ENCODE peak calls at places on chromosomes 12 and 14, in seven cellular contexts. L, Q, E, U, B, W and H are unnamed samples.

GRCh38 chr12:131106542-131106941 is 152.8 kb downstream of the ADGRD1 start:
- DNase-seq in B (no peak), U (no peak), L (no peak), E (peak; percentile 19), W (no peak), Q (no peak), H (no peak)

GRCh38 chr12:125890983-125891382 is 825.7 kb downstream of the AACS start:
- DNase-seq in B (no peak), L (no peak), Q (peak; percentile 19), U (no peak), E (no peak), W (peak; percentile 87), H (peak; percentile 14)

GRCh38 chr12:109822951-109823411 is 10.2 kb downstream of the TRPV4 start:
- DNase-seq in E (no peak), Q (no peak), W (no peak), B (no peak), L (peak; percentile 43), U (no peak), H (peak; percentile 47)

GRCh38 chr12:118608770-118609344 is 232.5 kb downstream of the SUDS3 start:
- DNase-seq in B (no peak), Q (no peak), E (no peak), L (no peak), W (no peak), U (no peak), H (no peak)

GRCh38 chr12:49916129-49916919 is 12.6 kb upstream of the FAIM2 start:
- DNase-seq in B (no peak), W (no peak), L (no peak), E (no peak), Q (no peak), U (no peak), H (no peak)

GRCh38 chr12:23055004-23055403 is 430.0 kb downstream of the ETNK1 start:
- DNase-seq in U (peak; percentile 22), L (peak; percentile 28), B (no peak), W (peak; percentile 46), E (no peak), Q (no peak), H (peak; percentile 69)

GRCh38 chr12:105099355-105099754 is 8.2 kb upstream of the WASHC4 start:
- DNase-seq in E (no peak), L (no peak), U (no peak), B (no peak), Q (no peak), W (no peak), H (no peak)

GRCh38 chr14:98926151-98926550 is 345.8 kb downstream of the BCL11B start:
- DNase-seq in L (no peak), Q (no peak), U (no peak), W (no peak), E (no peak), B (peak; percentile 76), H (peak; percentile 52)

GRCh38 chr12:82627799-82628198 is 58.9 kb upstream of the TMTC2 start:
- DNase-seq in U (peak; percentile 28), W (peak; percentile 24), Q (no peak), B (no peak), L (peak; percentile 59), E (no peak), H (peak; percentile 52)

GRCh38 chr12:31682136-31682962 is 22.9 kb downstream of the ETFBKMT start:
- DNase-seq in U (peak; percentile 87), E (peak; percentile 48), Q (peak; percentile 50), W (peak; percentile 65), L (peak; percentile 95), B (peak; percentile 74), H (peak; percentile 88)

GRCh38 chr12:114399664-114400211 is 6.2 kb downstream of the TBX5 start:
- DNase-seq in Q (no peak), U (peak; percentile 95), B (no peak), E (no peak), W (no peak), L (peak; percentile 22), H (no peak)

GRCh38 chr12:6829532-6830220 is 1.5 kb downstream of the P3H3 start:
- DNase-seq in W (peak; percentile 54), B (no peak), Q (no peak), U (no peak), L (peak; percentile 52), E (no peak), H (peak; percentile 29)

GRCh38 chr12:111404362-111405148 is 1.2 kb upstream of the SH2B3 start:
- DNase-seq in B (no peak), U (peak; percentile 19), L (no peak), E (peak; percentile 61), W (no peak), Q (no peak), H (no peak)

GRCh38 chr12:124736115-124737039 is 127.3 kb downstream of the SCARB1 start:
- DNase-seq in Q (no peak), E (no peak), W (no peak), B (no peak), L (no peak), U (no peak), H (no peak)

GRCh38 chr12:121738340-121738858 is 25.8 kb downstream of the TMEM120B start:
- DNase-seq in Q (no peak), W (no peak), B (no peak), L (no peak), U (no peak), E (no peak), H (no peak)

GRCh38 chr12:116159593-116159992 is 117.9 kb downstream of the MED13L start:
- DNase-seq in E (no peak), W (no peak), L (no peak), U (no peak), B (no peak), Q (no peak), H (no peak)

DNA sequence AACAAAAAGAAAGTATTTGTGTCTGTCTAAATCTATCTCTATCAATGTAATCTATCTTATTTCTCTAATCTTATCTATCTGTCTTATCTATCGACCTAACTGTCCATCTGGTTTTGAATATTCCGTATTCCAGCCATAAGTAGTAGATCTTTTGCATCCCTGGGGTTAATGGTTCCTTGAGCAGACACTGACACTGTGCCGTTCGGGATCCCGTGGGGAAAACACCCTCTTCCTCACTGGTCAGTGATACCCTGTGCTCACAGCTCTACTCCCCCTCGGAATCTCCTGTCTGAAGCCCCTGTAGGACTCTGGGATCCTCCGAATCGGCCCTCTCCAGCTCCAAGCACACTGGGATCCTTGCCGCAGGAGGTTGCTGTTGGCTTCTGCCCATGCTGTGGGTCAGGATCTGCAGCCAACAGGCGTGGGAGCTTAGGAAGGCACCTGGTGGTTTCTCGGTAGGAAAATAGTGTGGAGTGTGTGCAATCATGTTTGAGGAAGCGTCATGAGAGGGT is 19.0 kb downstream of the FBXL14 start:
- DNase-seq in B (no peak), U (no peak), E (no peak), Q (no peak), W (no peak), L (no peak), H (no peak)
- TF ChIP-seq CTCF in B (no peak), U (no peak), E (no peak), Q (no peak), W (no peak), L (no peak), H (no peak)

GRCh38 chr14:23938823-23939222 is 14.7 kb upstream of the DHRS4 start:
- DNase-seq in U (no peak), B (no peak), E (no peak), W (no peak), Q (no peak), L (no peak), H (no peak)
- TF ChIP-seq CTCF in U (no peak), B (no peak), E (no peak), W (no peak), Q (no peak), L (no peak), H (no peak)

DNA sequence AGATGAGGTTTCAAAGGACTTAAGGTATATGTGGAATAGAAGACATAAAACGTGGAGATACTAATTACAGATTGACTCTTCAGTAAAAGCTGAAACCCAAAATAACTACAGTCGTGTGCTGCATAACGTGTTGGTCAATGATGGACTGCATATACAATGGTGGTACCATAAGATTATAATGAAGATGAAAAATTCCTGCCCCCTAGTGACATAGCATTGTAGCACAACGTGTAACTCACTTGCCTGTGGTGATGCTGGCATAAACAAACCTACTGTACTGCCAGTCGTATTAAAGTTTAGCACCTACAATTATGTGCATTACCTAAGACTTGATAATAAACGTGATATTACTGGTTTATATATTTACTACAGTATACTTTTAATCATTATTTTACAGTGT is 150.3 kb downstream of the LRRK2 start:
- DNase-seq in W (no peak), Q (no peak), B (no peak), U (no peak), E (no peak), L (peak; percentile 37), H (peak; percentile 17)
- TF ChIP-seq CTCF in W (peak; percentile 15), Q (peak; percentile 16), B (no peak), U (peak; percentile 22), E (peak; percentile 19), L (peak; percentile 22), H (no peak)

DNA sequence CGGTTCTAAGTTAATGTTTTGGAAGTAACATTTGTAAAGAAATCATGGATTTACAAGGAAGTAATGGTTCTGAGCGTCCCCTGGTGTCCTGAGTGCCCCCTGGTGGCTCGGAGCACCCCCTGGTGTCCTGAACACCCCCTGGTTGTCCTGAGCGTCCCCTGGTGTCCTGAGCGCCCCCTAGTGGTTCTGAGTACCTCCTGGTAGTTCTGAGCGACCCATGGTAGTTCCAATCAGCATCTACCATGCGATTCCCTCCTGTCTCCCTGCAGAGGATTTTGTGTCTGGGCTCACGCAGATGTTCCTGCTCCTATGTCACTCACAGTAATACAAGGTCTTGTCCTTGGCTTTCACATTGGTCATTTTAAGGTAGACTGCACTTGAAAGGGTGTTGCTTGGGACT is 1352.9 kb downstream of the TMEM121 start:
- DNase-seq in Q (no peak), B (no peak), U (no peak), W (no peak), E (peak; percentile 71), L (peak; percentile 79), H (peak; percentile 68)
- TF ChIP-seq CTCF in Q (peak; percentile 48), B (peak; percentile 35), U (no peak), W (no peak), E (peak; percentile 54), L (peak; percentile 47), H (peak; percentile 62)

GRCh38 chr14:51619551-51619950 is 32.2 kb upstream of the FRMD6 start:
- DNase-seq in B (no peak), Q (no peak), L (no peak), E (no peak), U (peak; percentile 68), W (no peak), H (no peak)

GRCh38 chr14:51622376-51622775 is 29.3 kb upstream of the FRMD6 start:
- DNase-seq in B (no peak), U (no peak), E (no peak), L (no peak), Q (no peak), W (no peak), H (no peak)

GRCh38 chr14:51620036-51620435 is 31.7 kb upstream of the FRMD6 start:
- DNase-seq in E (no peak), W (no peak), L (no peak), Q (no peak), B (no peak), U (no peak), H (no peak)

GRCh38 chr14:51625170-51625569 is 26.5 kb upstream of the FRMD6 start:
- DNase-seq in L (no peak), U (no peak), W (no peak), B (no peak), E (no peak), Q (no peak), H (no peak)

GRCh38 chr14:51621654-51622053 is 30.1 kb upstream of the FRMD6 start:
- DNase-seq in Q (no peak), B (no peak), L (no peak), W (no peak), E (no peak), U (no peak), H (no peak)
- TF ChIP-seq CTCF in Q (no peak), B (no peak), L (no peak), W (no peak), E (no peak), U (no peak), H (no peak)